ENCODE peak calls at places on chromosomes 11 and 22, in nine cellular contexts. G is Karpas-422; F is naive thymus-derived CD4-positive, alpha-beta T cell; H is SJSA1; J is iPS DF 6.9; R is transverse colon; L is foreskin keratinocyte; W is GM23248; S is sigmoid colon. A is an unnamed sample.

GRCh38 chr11:13114566-13115465 is 105.7 kb downstream of the RASSF10 start:
- DNase-seq in G (peak; percentile 41), F (no peak), H (no peak), J (peak; percentile 43), R (peak; percentile 26), L (no peak), W (peak; percentile 10), S (no peak), A (no peak)

GRCh38 chr11:73384127-73384441 is 7.9 kb downstream of the RELT start:
- DNase-seq in G (peak; percentile 51), F (no peak), H (no peak), J (no peak), R (no peak), L (no peak), W (no peak), S (no peak), A (no peak)

GRCh38 chr11:71476031-71476430 is 23.0 kb downstream of the NADSYN1 start:
- DNase-seq in G (no peak), F (no peak), H (no peak), J (no peak), R (no peak), L (no peak), W (no peak), S (no peak), A (no peak)

GRCh38 chr11:61679893-61680621 is at the start of gene DAGLA:
- DNase-seq in G (peak; percentile 55), F (peak; percentile 88), H (peak; percentile 77), J (no peak), R (peak; percentile 74), L (no peak), W (peak; percentile 70), S (peak; percentile 85), A (peak; percentile 45)

GRCh38 chr11:112513936-112514716 is 253.5 kb upstream of the PLET1 start:
- DNase-seq in G (no peak), F (no peak), H (no peak), J (no peak), R (no peak), L (no peak), W (no peak), S (no peak), A (no peak)

GRCh38 chr11:60563553-60564235 is 48.5 kb downstream of the MS4A13 start:
- DNase-seq in G (no peak), F (no peak), H (no peak), J (peak; percentile 20), R (no peak), L (peak; percentile 22), W (no peak), S (no peak), A (no peak)

GRCh38 chr22:47307326-47307725 is 544.9 kb downstream of the TBC1D22A start:
- DNase-seq in G (no peak), F (no peak), H (peak; percentile 45), J (no peak), R (no peak), L (no peak), W (peak; percentile 64), S (no peak), A (no peak)

GRCh38 chr22:37415210-37415609 is 12.1 kb downstream of the ELFN2 start:
- DNase-seq in G (no peak), F (no peak), H (no peak), J (no peak), R (no peak), L (no peak), W (no peak), S (no peak), A (no peak)

GRCh38 chr11:63670077-63670737 is 969 bp downstream of the ATL3 start:
- DNase-seq in G (no peak), F (no peak), H (no peak), J (no peak), R (no peak), L (no peak), W (peak; percentile 75), S (no peak), A (no peak)

GRCh38 chr11:61587541-61587941 is 6.7 kb upstream of the SYT7 start:
- DNase-seq in G (no peak), F (peak; percentile 27), H (no peak), J (no peak), R (peak; percentile 54), L (no peak), W (peak; percentile 76), S (peak; percentile 79), A (no peak)

GRCh38 chr11:118438314-118438931 is 2.1 kb downstream of the KMT2A start:
- DNase-seq in G (peak; percentile 44), F (peak; percentile 22), H (peak; percentile 49), J (no peak), R (peak; percentile 48), L (peak; percentile 37), W (peak; percentile 95), S (peak; percentile 72), A (peak; percentile 70)
- H3K4me1 ChIP-seq in G (peaks cover 53% of the 10 kb centered on the region), F (peaks cover 48% of the 10 kb centered on the region), H (peaks cover 8% of the 10 kb centered on the region), J (no peaks in the 10 kb centered on the region), R (peaks cover 60% of the 10 kb centered on the region), L (peaks cover 9% of the 10 kb centered on the region), W (peaks cover 42% of the 10 kb centered on the region), S (peaks cover 74% of the 10 kb centered on the region), A (peaks cover 8% of the 10 kb centered on the region)

DNA sequence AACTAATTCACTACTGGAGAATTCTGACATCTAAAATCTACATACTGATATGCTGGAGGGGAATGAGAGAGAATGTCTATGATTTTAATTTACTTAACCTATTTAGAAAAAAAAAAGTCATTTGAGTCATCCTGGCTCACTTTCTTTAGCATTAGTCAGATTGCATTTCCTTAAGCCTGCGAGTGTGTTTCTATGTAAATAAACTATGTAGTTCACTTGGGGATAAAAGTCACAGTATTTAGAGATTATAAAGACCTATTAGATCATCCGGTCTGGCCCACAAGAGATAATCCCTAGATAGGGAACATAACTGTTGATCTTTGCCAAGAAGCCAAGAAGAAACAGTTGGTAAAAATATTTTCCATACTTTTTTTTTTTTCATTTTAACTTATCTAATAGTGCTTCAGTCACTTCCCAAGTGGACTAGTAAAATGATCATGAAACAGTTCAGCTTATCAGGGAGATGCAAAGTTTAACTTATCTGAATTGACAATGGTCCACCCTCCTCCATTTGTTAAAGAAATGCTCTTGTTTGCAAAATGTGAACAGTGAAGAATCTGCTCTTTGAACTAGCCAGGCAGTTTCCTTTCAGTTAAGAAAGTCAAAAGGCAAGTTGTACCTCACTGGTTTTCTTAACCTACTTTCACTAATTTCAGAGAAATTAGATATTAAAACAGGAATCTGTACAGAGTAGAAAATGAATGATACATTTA is 21.2 kb upstream of the BLID start:
- DNase-seq in G (no peak), F (no peak), H (no peak), J (no peak), R (no peak), L (peak; percentile 69), W (peak; percentile 93), S (no peak), A (no peak)
- H3K4me1 ChIP-seq in G (no peaks in the 10 kb centered on the region), F (no peaks in the 10 kb centered on the region), H (peaks cover 53% of the 10 kb centered on the region), J (no peaks in the 10 kb centered on the region), R (no peaks in the 10 kb centered on the region), L (peaks cover 37% of the 10 kb centered on the region), W (peaks cover 99% of the 10 kb centered on the region), S (peaks cover 10% of the 10 kb centered on the region), A (no peaks in the 10 kb centered on the region)

DNA sequence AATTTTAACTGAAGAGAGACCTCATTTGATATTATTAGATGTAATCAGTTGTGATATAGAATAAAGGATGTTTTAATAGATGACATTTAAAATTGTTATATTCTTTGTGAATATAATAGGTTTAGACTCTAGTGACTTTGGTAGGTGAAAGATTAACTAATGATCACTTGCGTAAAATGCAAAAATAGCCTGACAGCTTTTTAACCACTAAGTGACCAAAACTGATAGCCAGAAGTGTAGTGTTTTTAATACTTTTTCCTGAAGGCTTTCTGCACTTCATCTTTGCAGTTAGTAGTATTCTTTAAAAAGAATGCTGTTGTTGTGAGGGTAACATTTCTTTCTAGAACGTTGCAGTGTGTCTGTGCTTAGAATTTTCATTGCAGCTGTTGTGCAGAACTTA is 5.1 kb downstream of the CAPRIN1 start:
- DNase-seq in G (no peak), F (no peak), H (no peak), J (no peak), R (no peak), L (no peak), W (no peak), S (no peak), A (no peak)
- H3K4me1 ChIP-seq in G (peaks cover 34% of the 10 kb centered on the region), F (peaks cover 40% of the 10 kb centered on the region), H (peaks cover 10% of the 10 kb centered on the region), J (no peaks in the 10 kb centered on the region), R (peaks cover 38% of the 10 kb centered on the region), L (peaks cover 9% of the 10 kb centered on the region), W (peaks cover 33% of the 10 kb centered on the region), S (peaks cover 68% of the 10 kb centered on the region), A (peaks cover 4% of the 10 kb centered on the region)

DNA sequence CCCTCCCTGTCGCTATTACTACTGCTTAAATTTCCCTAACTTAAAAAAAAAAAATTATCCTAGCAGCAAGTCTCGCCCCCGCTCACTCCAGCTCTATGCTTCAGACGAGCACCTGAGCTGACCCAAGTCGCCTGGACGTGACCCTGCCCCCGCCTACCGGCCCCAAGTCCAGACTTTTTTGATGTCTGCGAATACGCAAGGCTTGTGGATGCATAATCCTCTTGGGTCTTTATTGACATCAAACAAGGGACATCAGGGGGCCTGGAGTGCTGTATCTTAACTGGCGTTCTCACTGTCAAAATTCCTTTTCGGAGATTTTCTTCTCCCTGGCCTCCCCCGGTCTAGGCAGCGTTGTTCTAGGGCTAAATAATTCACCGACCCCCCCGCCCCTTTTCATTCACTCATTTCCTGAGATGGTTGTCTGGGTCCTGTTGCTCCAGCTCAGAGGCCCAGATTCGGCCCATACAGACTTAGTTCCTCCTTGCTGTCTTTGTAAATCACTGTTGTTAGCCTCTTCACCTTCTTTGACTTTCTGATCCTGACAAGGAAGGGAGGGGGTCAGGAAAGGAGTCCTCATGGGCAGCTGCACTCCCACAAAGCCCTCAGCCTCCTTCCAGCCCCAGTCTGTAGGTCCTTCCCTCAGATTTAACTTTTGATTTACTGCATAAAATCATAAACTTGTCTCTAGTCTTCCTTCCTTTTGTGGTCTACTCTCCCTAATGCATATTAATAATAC is 596 bp upstream of the LRP4 start:
- DNase-seq in G (peak; percentile 56), F (no peak), H (no peak), J (no peak), R (peak; percentile 15), L (no peak), W (no peak), S (no peak), A (no peak)
- H3K4me1 ChIP-seq in G (peaks cover 60% of the 10 kb centered on the region), F (peaks cover 13% of the 10 kb centered on the region), H (peaks cover 43% of the 10 kb centered on the region), J (peaks cover 3% of the 10 kb centered on the region), R (peaks cover 29% of the 10 kb centered on the region), L (peaks cover 17% of the 10 kb centered on the region), W (peaks cover 41% of the 10 kb centered on the region), S (peaks cover 65% of the 10 kb centered on the region), A (peaks cover 29% of the 10 kb centered on the region)